ENCODE peak calls at places on chromosomes 5 and 9, in four cellular contexts. R, Y, O and F are unnamed samples.

GRCh38 chr5:114658179-114658578 is 296.3 kb downstream of the KCNN2 start:
- DNase-seq in O (no peak), Y (peak; percentile 95), R (peak; percentile 55), F (no peak)

GRCh38 chr5:63483338-63483737 is 478.9 kb downstream of the HTR1A start:
- DNase-seq in O (no peak), Y (no peak), R (no peak), F (no peak)

GRCh38 chr9:37377688-37378612 is 44.5 kb upstream of the GRHPR start:
- DNase-seq in O (no peak), Y (no peak), R (no peak), F (no peak)

GRCh38 chr9:33752130-33752637 is 43.2 kb upstream of the PRSS3 start:
- DNase-seq in O (no peak), Y (no peak), R (no peak), F (no peak)

GRCh38 chr9:73643379-73644013 is 491.8 kb downstream of the ANXA1 start:
- DNase-seq in R (peak; percentile 90), Y (peak; percentile 29), O (peak; percentile 78), F (peak; percentile 53)

GRCh38 chr9:111983484-111983908 is 86.9 kb downstream of the UGCG start:
- DNase-seq in O (no peak), R (no peak), Y (no peak), F (no peak)

GRCh38 chr9:27750571-27750970 is 177.3 kb upstream of the C9orf72 start:
- DNase-seq in R (no peak), Y (no peak), O (no peak), F (no peak)

GRCh38 chr9:78714591-78714990 is 417.7 kb downstream of the PSAT1 start:
- DNase-seq in R (peak; percentile 27), Y (peak; percentile 3), O (peak; percentile 48), F (peak; percentile 14)

GRCh38 chr9:122056484-122056883 is 36.6 kb downstream of the TTLL11 start:
- DNase-seq in Y (peak; percentile 5), O (no peak), R (no peak), F (no peak)

GRCh38 chr5:143231973-143232812 is 171.3 kb downstream of the NR3C1 start:
- DNase-seq in R (no peak), Y (no peak), O (no peak), F (no peak)

GRCh38 chr5:141758316-141758965 is 76.4 kb upstream of the ARAP3 start:
- DNase-seq in O (no peak), Y (no peak), R (no peak), F (no peak)

GRCh38 chr9:130866474-130866965 is 30.1 kb downstream of the QRFP start:
- DNase-seq in R (peak; percentile 91), Y (peak; percentile 89), O (peak; percentile 87), F (peak; percentile 87)

GRCh38 chr5:17996002-17996401 is 361.7 kb downstream of the TAF11L14 start:
- DNase-seq in O (no peak), Y (no peak), R (no peak), F (no peak)

GRCh38 chr9:118689280-118689679 is 680.0 kb downstream of the BRINP1 start:
- DNase-seq in R (no peak), O (no peak), Y (no peak), F (no peak)

GRCh38 chr9:69797680-69798079 is 22.9 kb upstream of the CFAP95 start:
- DNase-seq in Y (no peak), R (no peak), O (no peak), F (no peak)

GRCh38 chr5:86557920-86558319 is 59.8 kb upstream of the COX7C start:
- DNase-seq in O (no peak), R (no peak), Y (no peak), F (no peak)

GRCh38 chr5:35920890-35921289 is 17.5 kb downstream of the CAPSL start:
- DNase-seq in O (no peak), R (no peak), Y (no peak), F (no peak)

GRCh38 chr5:80961376-80962281 is 1.5 kb downstream of the RASGRF2 start:
- DNase-seq in O (peak; percentile 27), Y (peak; percentile 66), R (no peak), F (peak; percentile 31)

GRCh38 chr9:122827759-122828090 is 663 bp downstream of the PDCL start:
- DNase-seq in R (peak; percentile 25), Y (peak; percentile 37), O (no peak), F (no peak)

GRCh38 chr5:109907751-109908150 is 218.0 kb downstream of the MAN2A1 start:
- DNase-seq in Y (peak; percentile 88), O (peak; percentile 64), R (peak; percentile 92), F (peak; percentile 41)

GRCh38 chr5:68373050-68373449 is 157.5 kb downstream of the PIK3R1 start:
- DNase-seq in O (no peak), R (no peak), Y (no peak), F (no peak)

GRCh38 chr9:34651876-34652602 is at the start of gene IL11RA:
- DNase-seq in Y (peak; percentile 88), R (peak; percentile 86), O (peak; percentile 80), F (peak; percentile 94)

GRCh38 chr5:172666251-172666650 is 25.2 kb downstream of the NEURL1B start:
- DNase-seq in R (peak; percentile 30), O (no peak), Y (peak; percentile 53), F (peak; percentile 31)

GRCh38 chr9:133727876-133728441 is 10.2 kb downstream of the SARDH start:
- DNase-seq in O (no peak), Y (no peak), R (no peak), F (no peak)

GRCh38 chr5:143947313-143947712 is 135.4 kb downstream of the HMHB1 start:
- DNase-seq in O (no peak), Y (no peak), R (no peak), F (no peak)

GRCh38 chr9:13529321-13530104 is 250.0 kb upstream of the MPDZ start:
- DNase-seq in O (no peak), Y (no peak), R (no peak), F (no peak)

GRCh38 chr5:83947763-83948162 is 227.1 kb upstream of the HAPLN1 start:
- DNase-seq in R (no peak), Y (no peak), O (no peak), F (no peak)

GRCh38 chr9:134366223-134367031 is 40.2 kb downstream of the RXRA start:
- DNase-seq in O (peak; percentile 82), R (peak; percentile 88), Y (peak; percentile 89), F (peak; percentile 91)

GRCh38 chr9:129582865-129583264 is 38.0 kb downstream of the C9orf50 start:
- DNase-seq in O (no peak), R (no peak), Y (no peak), F (no peak)

GRCh38 chr5:18465833-18466681 is 831.8 kb downstream of the TAF11L14 start:
- DNase-seq in O (peak; percentile 75), R (peak; percentile 46), Y (peak; percentile 3), F (peak; percentile 2)

GRCh38 chr9:137550958-137551655 is 572 bp upstream of the MRPL41 start:
- DNase-seq in Y (peak; percentile 70), R (peak; percentile 64), O (no peak), F (no peak)

GRCh38 chr5:150640311-150641005 is at the start of gene SYNPO:
- DNase-seq in O (peak; percentile 92), R (peak; percentile 98), Y (peak; percentile 96), F (peak; percentile 96)

DNA sequence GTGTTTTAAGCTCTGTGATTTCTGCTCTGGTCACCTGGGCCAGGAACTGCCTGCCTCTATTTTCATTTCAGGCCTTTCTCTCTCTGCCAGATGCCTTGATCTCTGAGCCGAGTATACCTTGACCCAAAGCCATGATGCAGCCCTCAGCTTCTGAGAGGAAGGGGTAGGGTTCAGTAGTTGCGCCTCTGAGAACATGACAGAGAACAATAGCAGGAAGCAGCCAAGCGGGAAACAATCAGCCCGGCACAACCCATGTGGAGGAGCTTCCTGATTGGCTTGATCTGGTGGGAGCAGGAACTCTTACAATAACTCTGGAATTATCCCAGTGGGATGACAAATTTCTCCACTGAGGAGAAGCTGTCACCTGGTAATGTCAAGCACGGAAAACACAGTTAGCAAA is 127.4 kb downstream of the PALM2AKAP2 start:
- DNase-seq in R (no peak), O (no peak), Y (no peak), F (no peak)
- TF ChIP-seq CTCF in R (no peak), O (no peak), Y (no peak), F (no peak)

DNA sequence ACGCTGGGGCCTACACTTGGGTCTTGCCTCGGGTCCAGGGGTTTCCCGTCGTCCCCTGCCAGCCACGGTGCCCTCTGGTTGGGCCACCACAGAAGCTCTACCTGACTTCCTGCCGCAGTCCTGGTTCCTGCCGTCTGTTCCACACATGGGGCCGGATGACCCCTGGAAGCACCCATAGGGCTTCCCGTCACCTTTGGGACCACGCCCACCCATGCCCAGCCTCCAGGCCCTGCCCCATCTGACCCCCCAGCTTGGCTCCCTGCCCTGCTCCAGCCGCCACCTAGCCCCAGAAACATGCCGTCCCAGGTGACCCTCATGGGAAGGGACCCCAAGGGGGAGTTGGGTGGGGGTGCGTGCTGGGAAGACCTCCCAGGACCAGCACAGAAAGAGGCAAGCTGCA is 13.7 kb downstream of the MRPL36 start:
- DNase-seq in R (no peak), Y (no peak), O (no peak), F (no peak)
- H3K4me3 ChIP-seq in R (no peak overlapping the region), Y (no peak overlapping the region), O (no peak overlapping the region), F (no peak overlapping the region)

DNA sequence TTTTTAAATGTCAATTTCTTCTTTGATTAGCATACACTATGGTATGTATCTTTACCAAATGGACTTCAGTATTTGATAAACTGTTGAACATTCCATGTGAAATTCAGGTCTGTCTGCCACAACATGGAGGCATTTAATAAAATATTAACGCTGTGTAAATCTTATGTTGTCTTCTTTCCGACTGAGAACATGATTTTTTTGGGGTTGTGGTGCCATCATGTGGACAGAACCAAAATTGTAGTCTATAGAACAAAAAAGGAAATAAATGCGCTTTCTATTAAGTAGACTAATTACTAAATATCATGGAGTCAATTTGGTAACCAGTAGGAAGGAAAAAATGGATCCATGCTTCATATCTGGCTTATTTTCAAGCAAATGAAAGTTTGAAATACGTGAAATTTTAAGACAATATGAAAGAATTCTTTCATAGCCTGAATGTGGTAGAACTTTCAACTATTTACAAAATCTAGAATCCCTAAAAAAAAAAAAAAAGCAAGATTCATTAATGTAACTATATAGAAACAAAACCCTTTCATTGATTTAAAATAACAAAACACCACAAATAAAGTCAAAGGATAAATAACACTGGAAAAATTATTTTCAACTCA is 2.8 kb upstream of the PLK2 start:
- DNase-seq in Y (peak; percentile 77), R (peak; percentile 69), O (peak; percentile 74), F (peak; percentile 41)
- TF ChIP-seq CTCF in Y (peak; percentile 60), R (peak; percentile 44), O (peak; percentile 37), F (peak; percentile 23)

GRCh38 chr5:119336846-119337564 is 18.8 kb upstream of the TNFAIP8 start:
- DNase-seq in Y (no peak), R (no peak), O (no peak), F (no peak)

GRCh38 chr5:119339965-119340364 is 15.9 kb upstream of the TNFAIP8 start:
- DNase-seq in Y (no peak), O (no peak), R (no peak), F (no peak)

GRCh38 chr5:119338326-119338957 is 17.4 kb upstream of the TNFAIP8 start:
- DNase-seq in Y (no peak), O (no peak), R (no peak), F (no peak)

GRCh38 chr5:119340597-119341218 is 15.1 kb upstream of the TNFAIP8 start:
- DNase-seq in R (no peak), Y (peak; percentile 46), O (no peak), F (no peak)

GRCh38 chr5:119339344-119339743 is 16.5 kb upstream of the TNFAIP8 start:
- DNase-seq in R (no peak), O (no peak), Y (no peak), F (no peak)
- H3K4me3 ChIP-seq in R (no peak overlapping the region), O (no peak overlapping the region), Y (no peak overlapping the region), F (no peak overlapping the region)